ENCODE peak calls at places on chromosome 15, in seven cellular contexts. Z is CD8-positive, alpha-beta T cell; W is LNCaP clone FGC; K is spleen; X is OCI-LY7; T is CD4-positive, alpha-beta T cell; M is cardiac fibroblast. D is an unnamed sample.

GRCh38 chr15:65201918-65202317 is 9.4 kb downstream of the CILP start:
- DNase-seq in K (no peak), T (no peak), W (no peak), Z (no peak), X (no peak), M (no peak), D (no peak)

GRCh38 chr15:85793641-85794597 is 806 bp downstream of the KLHL25 start:
- DNase-seq in M (peak; percentile 38), T (peak; percentile 40), K (peak; percentile 90), W (no peak), Z (peak; percentile 54), X (peak; percentile 50), D (peak; percentile 64)

GRCh38 chr15:94154255-94154654 is 77.1 kb upstream of the MCTP2 start:
- DNase-seq in Z (no peak), K (no peak), M (no peak), T (no peak), X (no peak), W (no peak), D (no peak)

GRCh38 chr15:69616558-69616957 is 163.9 kb downstream of the RPLP1 start:
- DNase-seq in T (no peak), X (no peak), Z (no peak), M (no peak), W (no peak), K (no peak), D (no peak)

GRCh38 chr15:69988541-69989225 is 109.0 kb downstream of the TLE3 start:
- DNase-seq in M (no peak), W (no peak), T (no peak), X (no peak), Z (no peak), K (no peak), D (no peak)

GRCh38 chr15:83443076-83443847 is 3.9 kb upstream of the SH3GL3 start:
- DNase-seq in W (no peak), X (no peak), M (no peak), T (no peak), K (no peak), Z (no peak), D (no peak)

GRCh38 chr15:77659350-77660321 is 26.9 kb upstream of the LINGO1 start:
- DNase-seq in W (peak; percentile 8), X (peak; percentile 71), Z (no peak), T (no peak), M (peak; percentile 63), K (no peak), D (peak; percentile 83)

GRCh38 chr15:55197362-55197705 is 593 bp upstream of the RSL24D1 start:
- DNase-seq in W (no peak), K (no peak), Z (no peak), M (no peak), X (peak; percentile 56), T (no peak), D (no peak)

GRCh38 chr15:91984006-91984405 is 130.5 kb downstream of the SLCO3A1 start:
- DNase-seq in X (no peak), M (peak; percentile 39), K (no peak), Z (no peak), T (no peak), W (no peak), D (no peak)

GRCh38 chr15:60006203-60006782 is 2.2 kb downstream of the FOXB1 start:
- DNase-seq in W (peak; percentile 81), Z (peak; percentile 60), X (no peak), T (peak; percentile 42), M (peak; percentile 34), K (peak; percentile 84), D (peak; percentile 62)

GRCh38 chr15:44194397-44195150 is 497 bp downstream of the FRMD5 start:
- DNase-seq in T (peak; percentile 16), X (no peak), K (peak; percentile 83), W (peak; percentile 3), M (peak; percentile 79), Z (peak; percentile 37), D (no peak)

GRCh38 chr15:48244923-48245322 is 38.8 kb downstream of the SLC12A1 start:
- DNase-seq in K (no peak), T (no peak), W (no peak), X (no peak), Z (no peak), M (peak; percentile 9), D (no peak)

GRCh38 chr15:81071705-81072104 is 62.4 kb upstream of the CFAP161 start:
- DNase-seq in W (no peak), K (no peak), Z (no peak), T (no peak), X (no peak), M (no peak), D (no peak)

GRCh38 chr15:90884719-90885431 is 571 bp downstream of the FES start:
- DNase-seq in T (no peak), X (no peak), Z (no peak), W (no peak), K (peak; percentile 82), M (no peak), D (no peak)

GRCh38 chr15:90883971-90884718 is at the start of gene FES:
- DNase-seq in T (no peak), X (no peak), W (no peak), K (peak; percentile 96), M (peak; percentile 74), Z (no peak), D (peak; percentile 51)

GRCh38 chr15:90881978-90882721 is 2.2 kb upstream of the FES start:
- DNase-seq in W (no peak), Z (no peak), T (no peak), X (no peak), K (peak; percentile 80), M (no peak), D (no peak)

GRCh38 chr15:90882781-90883525 is 1.4 kb upstream of the FES start:
- DNase-seq in T (no peak), W (no peak), K (peak; percentile 73), M (no peak), X (no peak), Z (no peak), D (no peak)

DNA sequence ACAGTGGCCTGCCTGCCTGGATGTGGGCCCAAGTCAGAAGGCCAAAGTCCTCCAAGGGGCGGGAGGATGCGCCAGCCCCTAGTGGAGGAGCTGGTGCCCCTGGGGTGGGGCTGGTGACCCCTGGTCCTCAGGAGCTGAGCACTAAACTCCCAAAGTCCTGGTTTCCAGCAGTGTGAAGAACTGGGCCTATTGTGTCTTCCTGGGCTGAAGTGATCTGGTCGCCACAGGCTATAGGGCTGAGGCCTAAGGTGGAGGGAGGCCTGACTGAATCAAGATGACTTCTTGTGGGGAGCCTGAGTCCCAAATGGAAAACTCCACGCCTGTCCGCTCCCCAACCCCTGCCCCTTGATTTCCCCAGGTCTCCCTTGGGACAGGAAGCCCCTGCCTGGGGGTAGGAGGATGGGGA is 775 bp upstream of the FES start:
- DNase-seq in T (no peak), K (no peak), X (no peak), Z (no peak), W (no peak), M (no peak), D (no peak)
- TF ChIP-seq CTCF in T (no peak), K (no peak), X (no peak), Z (no peak), W (no peak), M (no peak), D (no peak)

DNA sequence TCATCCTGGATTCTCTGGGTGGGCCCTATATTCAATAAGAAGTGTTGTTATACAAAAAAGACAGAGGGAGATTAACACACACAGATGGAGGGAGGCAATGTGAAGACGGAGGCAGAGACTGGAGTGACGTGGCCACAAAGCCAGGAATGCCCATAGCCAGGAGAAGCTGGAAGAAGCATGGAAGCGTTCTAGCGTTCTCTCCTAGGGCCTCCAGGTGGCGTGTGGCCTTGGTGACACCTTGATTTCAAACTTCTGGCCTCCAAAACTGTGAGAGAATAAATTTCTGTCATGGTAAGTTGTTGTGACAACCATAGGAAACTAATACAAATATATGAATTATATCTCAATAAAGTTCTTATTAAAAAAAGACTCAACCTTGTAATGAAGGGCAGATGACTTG is 21.3 kb downstream of the THBS1 start:
- DNase-seq in X (no peak), T (no peak), W (no peak), M (no peak), Z (no peak), K (no peak), D (no peak)
- TF ChIP-seq CTCF in X (no peak), T (no peak), W (no peak), M (peak; percentile 13), Z (no peak), K (no peak), D (no peak)

GRCh38 chr15:88489321-88489720 is 21.8 kb downstream of the MRPS11 start:
- DNase-seq in W (no peak), K (no peak), T (no peak), X (no peak), Z (no peak), M (no peak), D (no peak)
- TF ChIP-seq CTCF in W (no peak), K (no peak), T (no peak), X (peak; percentile 36), Z (no peak), M (no peak), D (no peak)

GRCh38 chr15:79450648-79451047 is 18.5 kb downstream of the MINAR1 start:
- DNase-seq in K (no peak), M (no peak), Z (no peak), X (peak; percentile 13), W (no peak), T (no peak), D (no peak)
- TF ChIP-seq CTCF in K (no peak), M (peak; percentile 30), Z (no peak), X (peak; percentile 69), W (peak; percentile 51), T (no peak), D (no peak)

GRCh38 chr15:67399925-67400324 is 121.0 kb upstream of the C15orf61 start:
- DNase-seq in K (no peak), M (no peak), Z (no peak), W (no peak), T (no peak), X (no peak), D (no peak)

GRCh38 chr15:67396109-67396508 is 124.8 kb upstream of the C15orf61 start:
- DNase-seq in X (no peak), M (no peak), W (no peak), K (no peak), Z (no peak), T (no peak), D (no peak)

GRCh38 chr15:67400890-67401289 is 120.0 kb upstream of the C15orf61 start:
- DNase-seq in W (no peak), K (no peak), X (no peak), T (no peak), Z (no peak), M (no peak), D (no peak)

GRCh38 chr15:67397139-67397538 is 123.8 kb upstream of the C15orf61 start:
- DNase-seq in T (no peak), W (no peak), X (no peak), M (no peak), Z (no peak), K (no peak), D (no peak)
- TF ChIP-seq CTCF in T (no peak), W (no peak), X (peak; percentile 12), M (no peak), Z (no peak), K (no peak), D (no peak)